ENCODE peak calls at places on chromosomes 16 and 17, in six cellular contexts. One of them, this sample, is unnamed.

GRCh38 chr17:67435122-67435521 is 58.0 kb downstream of the PITPNC1 start:
- DNase-seq in GM13976: no peak
- DNase-seq in GM12865: no peak
- DNase-seq in chondrocyte: no peak
- DNase-seq in MCF 10A: peak; percentile 85
- DNase-seq in heart left ventricle: no peak
- DNase-seq in this sample: no peak

GRCh38 chr16:10964891-10965326 is 20.5 kb downstream of the CLEC16A start:
- DNase-seq in GM13976: peak; percentile 61
- DNase-seq in GM12865: peak; percentile 93
- DNase-seq in chondrocyte: no peak
- DNase-seq in MCF 10A: no peak
- DNase-seq in heart left ventricle: no peak
- DNase-seq in this sample: peak; percentile 64

GRCh38 chr16:11391576-11391975 is 46.3 kb downstream of the RMI2 start:
- DNase-seq in GM13976: no peak
- DNase-seq in GM12865: no peak
- DNase-seq in chondrocyte: peak; percentile 79
- DNase-seq in MCF 10A: no peak
- DNase-seq in heart left ventricle: no peak
- DNase-seq in this sample: no peak

GRCh38 chr17:7636192-7636591 is 6.3 kb downstream of the SHBG start:
- DNase-seq in GM13976: no peak
- DNase-seq in GM12865: no peak
- DNase-seq in chondrocyte: no peak
- DNase-seq in MCF 10A: no peak
- DNase-seq in heart left ventricle: no peak
- DNase-seq in this sample: no peak

GRCh38 chr16:35631261-35631945 is 2172.0 kb downstream of the TP53TG3F start:
- DNase-seq in GM13976: no peak
- DNase-seq in GM12865: peak; percentile 1
- DNase-seq in chondrocyte: no peak
- DNase-seq in MCF 10A: no peak
- DNase-seq in heart left ventricle: no peak
- DNase-seq in this sample: no peak

GRCh38 chr17:57506253-57506911 is 238.7 kb downstream of the CCDC182 start:
- DNase-seq in GM13976: no peak
- DNase-seq in GM12865: no peak
- DNase-seq in chondrocyte: no peak
- DNase-seq in MCF 10A: no peak
- DNase-seq in heart left ventricle: no peak
- DNase-seq in this sample: no peak

GRCh38 chr17:15332338-15332737 is 9.1 kb downstream of the TEKT3 start:
- DNase-seq in GM13976: no peak
- DNase-seq in GM12865: no peak
- DNase-seq in chondrocyte: no peak
- DNase-seq in MCF 10A: no peak
- DNase-seq in heart left ventricle: no peak
- DNase-seq in this sample: no peak

GRCh38 chr16:2776500-2777139 is 460 bp downstream of the ELOB start:
- DNase-seq in GM13976: peak; percentile 67
- DNase-seq in GM12865: peak; percentile 46
- DNase-seq in chondrocyte: no peak
- DNase-seq in MCF 10A: no peak
- DNase-seq in heart left ventricle: peak; percentile 47
- DNase-seq in this sample: no peak

GRCh38 chr17:76261421-76262215 is 3.5 kb upstream of the UBALD2 start:
- DNase-seq in GM13976: peak; percentile 48
- DNase-seq in GM12865: peak; percentile 92
- DNase-seq in chondrocyte: no peak
- DNase-seq in MCF 10A: no peak
- DNase-seq in heart left ventricle: no peak
- DNase-seq in this sample: peak; percentile 59

GRCh38 chr17:32658470-32659418 is 172.0 kb downstream of the CDK5R1 start:
- DNase-seq in GM13976: no peak
- DNase-seq in GM12865: no peak
- DNase-seq in chondrocyte: no peak
- DNase-seq in MCF 10A: no peak
- DNase-seq in heart left ventricle: no peak
- DNase-seq in this sample: no peak

GRCh38 chr16:56306690-56307533 is 115.6 kb downstream of the GNAO1 start:
- DNase-seq in GM13976: no peak
- DNase-seq in GM12865: no peak
- DNase-seq in chondrocyte: peak; percentile 50
- DNase-seq in MCF 10A: no peak
- DNase-seq in heart left ventricle: no peak
- DNase-seq in this sample: no peak

GRCh38 chr16:65975049-65975708 is 391.3 kb upstream of the CDH5 start:
- DNase-seq in GM13976: no peak
- DNase-seq in GM12865: peak; percentile 67
- DNase-seq in chondrocyte: no peak
- DNase-seq in MCF 10A: peak; percentile 72
- DNase-seq in heart left ventricle: no peak
- DNase-seq in this sample: no peak

GRCh38 chr17:79369532-79369931 is 241.3 kb downstream of the RBFOX3 start:
- DNase-seq in GM13976: no peak
- DNase-seq in GM12865: no peak
- DNase-seq in chondrocyte: no peak
- DNase-seq in MCF 10A: no peak
- DNase-seq in heart left ventricle: no peak
- DNase-seq in this sample: no peak

GRCh38 chr17:40331743-40332641 is 23.0 kb downstream of the RARA start:
- DNase-seq in GM13976: no peak
- DNase-seq in GM12865: no peak
- DNase-seq in chondrocyte: no peak
- DNase-seq in MCF 10A: peak; percentile 89
- DNase-seq in heart left ventricle: peak; percentile 93
- DNase-seq in this sample: no peak

GRCh38 chr17:13920413-13920812 is 148.9 kb upstream of the COX10 start:
- DNase-seq in GM13976: no peak
- DNase-seq in GM12865: no peak
- DNase-seq in chondrocyte: no peak
- DNase-seq in MCF 10A: no peak
- DNase-seq in heart left ventricle: no peak
- DNase-seq in this sample: no peak

GRCh38 chr17:2975469-2975958 is 87.9 kb downstream of the OR1D5 start:
- DNase-seq in GM13976: no peak
- DNase-seq in GM12865: no peak
- DNase-seq in chondrocyte: no peak
- DNase-seq in MCF 10A: peak; percentile 71
- DNase-seq in heart left ventricle: no peak
- DNase-seq in this sample: no peak

GRCh38 chr17:39738568-39738901 is 797 bp downstream of the GRB7 start:
- DNase-seq in GM13976: peak; percentile 84
- DNase-seq in GM12865: no peak
- DNase-seq in chondrocyte: no peak
- DNase-seq in MCF 10A: peak; percentile 72
- DNase-seq in heart left ventricle: no peak
- DNase-seq in this sample: peak; percentile 77

GRCh38 chr17:32277284-32277683 is 11.7 kb downstream of the RHBDL3 start:
- DNase-seq in GM13976: no peak
- DNase-seq in GM12865: no peak
- DNase-seq in chondrocyte: no peak
- DNase-seq in MCF 10A: no peak
- DNase-seq in heart left ventricle: no peak
- DNase-seq in this sample: no peak

GRCh38 chr16:49441366-49441780 is 67.8 kb downstream of the C16orf78 start:
- DNase-seq in GM13976: peak; percentile 87
- DNase-seq in GM12865: peak; percentile 92
- DNase-seq in chondrocyte: no peak
- DNase-seq in MCF 10A: no peak
- DNase-seq in heart left ventricle: peak; percentile 75
- DNase-seq in this sample: peak; percentile 82

GRCh38 chr17:65633988-65634387 is 72.5 kb upstream of the AXIN2 start:
- DNase-seq in GM13976: no peak
- DNase-seq in GM12865: no peak
- DNase-seq in chondrocyte: no peak
- DNase-seq in MCF 10A: no peak
- DNase-seq in heart left ventricle: no peak
- DNase-seq in this sample: no peak

GRCh38 chr17:75181608-75182318 is 996 bp downstream of the SUMO2 start:
- DNase-seq in GM13976: peak; percentile 45
- DNase-seq in GM12865: peak; percentile 48
- DNase-seq in chondrocyte: no peak
- DNase-seq in MCF 10A: peak; percentile 25
- DNase-seq in heart left ventricle: no peak
- DNase-seq in this sample: peak; percentile 31

GRCh38 chr17:76248013-76248782 is 7.9 kb upstream of the RNF157 start:
- DNase-seq in GM13976: no peak
- DNase-seq in GM12865: no peak
- DNase-seq in chondrocyte: peak; percentile 21
- DNase-seq in MCF 10A: no peak
- DNase-seq in heart left ventricle: no peak
- DNase-seq in this sample: no peak

GRCh38 chr16:12543700-12544476 is 259.8 kb downstream of the CPPED1 start:
- DNase-seq in GM13976: peak; percentile 18
- DNase-seq in GM12865: peak; percentile 80
- DNase-seq in chondrocyte: no peak
- DNase-seq in MCF 10A: no peak
- DNase-seq in heart left ventricle: no peak
- DNase-seq in this sample: no peak

GRCh38 chr17:17779015-17779611 is 57.7 kb downstream of the SREBF1 start:
- DNase-seq in GM13976: no peak
- DNase-seq in GM12865: no peak
- DNase-seq in chondrocyte: no peak
- DNase-seq in MCF 10A: no peak
- DNase-seq in heart left ventricle: peak; percentile 63
- DNase-seq in this sample: no peak

GRCh38 chr17:17783121-17783824 is 53.5 kb downstream of the SREBF1 start:
- DNase-seq in GM13976: peak; percentile 84
- DNase-seq in GM12865: peak; percentile 77
- DNase-seq in chondrocyte: no peak
- DNase-seq in MCF 10A: peak; percentile 58
- DNase-seq in heart left ventricle: peak; percentile 91
- DNase-seq in this sample: peak; percentile 79

GRCh38 chr17:17781591-17782424 is 55.0 kb downstream of the SREBF1 start:
- DNase-seq in GM13976: no peak
- DNase-seq in GM12865: no peak
- DNase-seq in chondrocyte: no peak
- DNase-seq in MCF 10A: peak; percentile 37
- DNase-seq in heart left ventricle: peak; percentile 86
- DNase-seq in this sample: peak; percentile 36

GRCh38 chr17:17782425-17783120 is 54.2 kb downstream of the SREBF1 start:
- DNase-seq in GM13976: peak; percentile 65
- DNase-seq in GM12865: peak; percentile 20
- DNase-seq in chondrocyte: no peak
- DNase-seq in MCF 10A: peak; percentile 11
- DNase-seq in heart left ventricle: peak; percentile 45
- DNase-seq in this sample: peak; percentile 47

GRCh38 chr17:17780941-17781590 is 55.7 kb downstream of the SREBF1 start:
- DNase-seq in GM13976: no peak
- DNase-seq in GM12865: no peak
- DNase-seq in chondrocyte: no peak
- DNase-seq in MCF 10A: no peak
- DNase-seq in heart left ventricle: no peak
- DNase-seq in this sample: no peak
- TF ChIP-seq CTCF in GM13976: no peak
- TF ChIP-seq CTCF in GM12865: no peak
- TF ChIP-seq CTCF in chondrocyte: peak; percentile 75
- TF ChIP-seq CTCF in MCF 10A: no peak
- TF ChIP-seq CTCF in heart left ventricle: no peak
- TF ChIP-seq CTCF in this sample: no peak

GRCh38 chr16:55252577-55252976 is 71.4 kb upstream of the IRX6 start:
- DNase-seq in GM13976: no peak
- DNase-seq in GM12865: no peak
- DNase-seq in chondrocyte: no peak
- DNase-seq in MCF 10A: no peak
- DNase-seq in heart left ventricle: no peak
- DNase-seq in this sample: no peak
- TF ChIP-seq CTCF in GM13976: no peak
- TF ChIP-seq CTCF in GM12865: no peak
- TF ChIP-seq CTCF in chondrocyte: no peak
- TF ChIP-seq CTCF in MCF 10A: no peak
- TF ChIP-seq CTCF in heart left ventricle: no peak
- TF ChIP-seq CTCF in this sample: no peak

DNA sequence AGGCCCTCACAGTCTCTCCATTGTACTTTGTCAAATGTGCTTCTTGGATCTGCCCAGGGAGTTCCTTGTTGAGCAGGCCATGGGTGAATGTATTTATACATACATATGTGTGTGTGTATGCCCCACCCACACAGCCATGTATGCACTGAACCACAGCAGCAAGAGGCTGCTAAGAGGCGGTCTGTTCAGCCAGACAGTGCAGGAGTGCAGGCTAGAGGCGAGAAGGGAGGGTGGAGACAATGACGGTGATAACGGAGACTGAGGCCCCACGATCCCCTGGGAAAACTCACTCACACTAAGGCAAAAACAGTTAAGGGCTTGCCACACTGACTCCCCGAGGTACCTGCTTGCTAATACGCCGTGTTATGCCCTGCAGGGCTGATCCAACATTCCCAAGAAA is 151.0 kb upstream of the CDC42EP4 start:
- DNase-seq in GM13976: no peak
- DNase-seq in GM12865: no peak
- DNase-seq in chondrocyte: no peak
- DNase-seq in MCF 10A: no peak
- DNase-seq in heart left ventricle: no peak
- DNase-seq in this sample: no peak
- TF ChIP-seq CTCF in GM13976: no peak
- TF ChIP-seq CTCF in GM12865: no peak
- TF ChIP-seq CTCF in chondrocyte: no peak
- TF ChIP-seq CTCF in MCF 10A: no peak
- TF ChIP-seq CTCF in heart left ventricle: no peak
- TF ChIP-seq CTCF in this sample: no peak

GRCh38 chr16:720990-721764 is at the start of gene ANTKMT:
- DNase-seq in GM13976: peak; percentile 93
- DNase-seq in GM12865: peak; percentile 95
- DNase-seq in chondrocyte: no peak
- DNase-seq in MCF 10A: peak; percentile 82
- DNase-seq in heart left ventricle: peak; percentile 83
- DNase-seq in this sample: peak; percentile 91

GRCh38 chr16:720507-720989 is 398 bp upstream of the ANTKMT start:
- DNase-seq in GM13976: peak; percentile 80
- DNase-seq in GM12865: peak; percentile 85
- DNase-seq in chondrocyte: no peak
- DNase-seq in MCF 10A: peak; percentile 53
- DNase-seq in heart left ventricle: peak; percentile 69
- DNase-seq in this sample: peak; percentile 74

GRCh38 chr16:718922-719321 is 2.0 kb upstream of the ANTKMT start:
- DNase-seq in GM13976: no peak
- DNase-seq in GM12865: no peak
- DNase-seq in chondrocyte: no peak
- DNase-seq in MCF 10A: no peak
- DNase-seq in heart left ventricle: no peak
- DNase-seq in this sample: no peak

GRCh38 chr16:718389-718788 is 2.6 kb upstream of the ANTKMT start:
- DNase-seq in GM13976: no peak
- DNase-seq in GM12865: no peak
- DNase-seq in chondrocyte: no peak
- DNase-seq in MCF 10A: no peak
- DNase-seq in heart left ventricle: no peak
- DNase-seq in this sample: no peak

GRCh38 chr16:719815-720506 is 985 bp upstream of the ANTKMT start:
- DNase-seq in GM13976: no peak
- DNase-seq in GM12865: no peak
- DNase-seq in chondrocyte: no peak
- DNase-seq in MCF 10A: peak; percentile 44
- DNase-seq in heart left ventricle: no peak
- DNase-seq in this sample: no peak
- TF ChIP-seq CTCF in GM13976: no peak
- TF ChIP-seq CTCF in GM12865: no peak
- TF ChIP-seq CTCF in chondrocyte: peak; percentile 45
- TF ChIP-seq CTCF in MCF 10A: no peak
- TF ChIP-seq CTCF in heart left ventricle: no peak
- TF ChIP-seq CTCF in this sample: peak; percentile 28

This sample was measured in GM10248.